ENCODE peak calls at places on chromosomes 6 and 20, in five cellular contexts. A is HCT116, B is sigmoid colon, M is spleen, P is H1. T is an unnamed sample.

GRCh38 chr6:29201966-29202365 is 31.3 kb downstream of the OR2J2 start:
- DNase-seq in B (no peak), P (no peak), M (no peak), A (no peak), T (no peak)

GRCh38 chr6:153312633-153313032 is 181.6 kb upstream of the RGS17 start:
- DNase-seq in B (no peak), M (no peak), P (peak), A (peak), T (peak)

GRCh38 chr6:36197739-36198221 is 1.2 kb downstream of the BRPF3 start:
- DNase-seq in P (no peak), M (peak), B (no peak), A (no peak), T (no peak)

GRCh38 chr6:131197716-131198115 is 62.4 kb downstream of the AKAP7 start:
- DNase-seq in A (no peak), B (no peak), P (no peak), M (peak), T (no peak)

GRCh38 chr20:1391640-1392442 is 1.0 kb downstream of the FKBP1A start:
- DNase-seq in P (no peak), A (no peak), M (peak), B (no peak), T (no peak)

GRCh38 chr6:36028887-36029324 is 1.3 kb downstream of the MAPK14 start:
- DNase-seq in M (peak), P (no peak), B (peak), A (no peak), T (peak)

GRCh38 chr20:24034820-24035219 is 46.2 kb upstream of the GGTLC1 start:
- DNase-seq in B (no peak), A (no peak), M (no peak), P (no peak), T (no peak)

GRCh38 chr20:53748821-53749402 is 155.3 kb upstream of the ZNF217 start:
- DNase-seq in P (no peak), M (no peak), B (no peak), A (no peak), T (no peak)

GRCh38 chr6:95094751-95095150 is 482.6 kb upstream of the MANEA start:
- DNase-seq in A (peak), M (no peak), B (no peak), P (no peak), T (peak)

GRCh38 chr6:20564269-20564668 is 30.0 kb downstream of the CDKAL1 start:
- DNase-seq in M (no peak), P (no peak), B (no peak), A (peak), T (no peak)

GRCh38 chr6:42702200-42702599 is 20.2 kb downstream of the PRPH2 start:
- DNase-seq in B (no peak), P (no peak), M (no peak), A (peak), T (no peak)

GRCh38 chr20:62063981-62064787 is 1.5 kb downstream of the TAF4 start:
- DNase-seq in A (no peak), P (no peak), M (peak), B (no peak), T (no peak)

GRCh38 chr6:133587841-133588240 is 301.1 kb upstream of the TCF21 start:
- DNase-seq in P (no peak), A (no peak), M (no peak), B (no peak), T (no peak)

GRCh38 chr6:156980515-156980914 is 203.3 kb downstream of the ARID1B start:
- DNase-seq in B (no peak), P (no peak), A (no peak), M (no peak), T (no peak)

GRCh38 chr20:51500311-51500710 is 42.2 kb downstream of the NFATC2 start:
- DNase-seq in A (no peak), M (peak), B (no peak), P (no peak), T (no peak)

GRCh38 chr6:125658759-125659431 is 90.5 kb upstream of the HEY2 start:
- DNase-seq in M (no peak), A (no peak), B (no peak), P (no peak), T (no peak)

GRCh38 chr20:48656661-48657211 is 171.1 kb downstream of the PREX1 start:
- DNase-seq in B (no peak), P (peak), A (peak), M (peak), T (no peak)

GRCh38 chr6:27133281-27134227 is 113.9 kb upstream of the PRSS16 start:
- DNase-seq in A (peak), B (peak), P (peak), M (peak), T (peak)

GRCh38 chr6:81204741-81205140 is 547.7 kb downstream of the TENT5A start:
- DNase-seq in M (no peak), A (peak), B (no peak), P (no peak), T (no peak)

GRCh38 chr6:149317656-149318571 is at the start of gene TAB2:
- DNase-seq in M (peak), B (peak), P (peak), A (no peak), T (no peak)

GRCh38 chr20:43893930-43894329 is 20.7 kb upstream of the TOX2 start:
- DNase-seq in M (no peak), B (no peak), A (no peak), P (no peak), T (no peak)

GRCh38 chr6:27532820-27533538 is 60.1 kb upstream of the ZNF184 start:
- DNase-seq in P (no peak), B (no peak), M (no peak), A (peak), T (peak)

GRCh38 chr20:2114106-2114505 is 12.5 kb downstream of the STK35 start:
- DNase-seq in M (no peak), B (no peak), P (no peak), A (no peak), T (no peak)

GRCh38 chr20:32443386-32443974 is 85.3 kb downstream of the ASXL1 start:
- DNase-seq in A (no peak), B (peak), M (no peak), P (no peak), T (no peak)

GRCh38 chr6:56862415-56863175 is 92.3 kb upstream of the BEND6 start:
- DNase-seq in B (no peak), A (no peak), M (no peak), P (no peak), T (no peak)

GRCh38 chr20:45275327-45275726 is 21.0 kb upstream of the SLPI start:
- DNase-seq in A (no peak), P (no peak), B (no peak), M (no peak), T (no peak)

GRCh38 chr6:138601128-138601527 is 101.8 kb upstream of the NHSL1 start:
- DNase-seq in B (no peak), A (no peak), M (no peak), P (no peak), T (no peak)

GRCh38 chr6:24918641-24919403 is 16.9 kb downstream of the RIPOR2 start:
- DNase-seq in B (no peak), M (no peak), A (no peak), P (no peak), T (no peak)

GRCh38 chr6:30647039-30647801 is at the start of gene C6orf136:
- DNase-seq in M (peak), A (peak), P (peak), B (peak), T (no peak)

GRCh38 chr6:119535332-119535731 is 185.8 kb upstream of the MAN1A1 start:
- DNase-seq in M (no peak), P (no peak), B (no peak), A (no peak), T (no peak)

GRCh38 chr6:28353981-28354676 is 4.4 kb downstream of the ZKSCAN3 start:
- DNase-seq in A (peak), P (no peak), M (no peak), B (peak), T (peak)

GRCh38 chr20:25318471-25319240 is 70.8 kb downstream of the PYGB start:
- DNase-seq in P (no peak), M (peak), A (no peak), B (peak), T (no peak)

GRCh38 chr6:6916598-6916997 is 191.2 kb upstream of the RREB1 start:
- DNase-seq in A (no peak), M (no peak), B (no peak), P (no peak), T (no peak)

GRCh38 chr6:6918216-6918983 is 189.4 kb upstream of the RREB1 start:
- DNase-seq in P (no peak), M (no peak), A (peak), B (no peak), T (no peak)

GRCh38 chr6:6913346-6913745 is 194.4 kb upstream of the RREB1 start:
- DNase-seq in B (no peak), M (no peak), A (no peak), P (no peak), T (no peak)

GRCh38 chr6:6915219-6915618 is 192.5 kb upstream of the RREB1 start:
- DNase-seq in A (no peak), B (no peak), M (no peak), P (no peak), T (no peak)

GRCh38 chr6:6915813-6916547 is 191.8 kb upstream of the RREB1 start:
- DNase-seq in B (peak), M (no peak), A (no peak), P (no peak), T (no peak)
- TF ChIP-seq POLR2AphosphoS5 in B (no peak), M (no peak), A (no peak), P (no peak), T (no peak)

DNA sequence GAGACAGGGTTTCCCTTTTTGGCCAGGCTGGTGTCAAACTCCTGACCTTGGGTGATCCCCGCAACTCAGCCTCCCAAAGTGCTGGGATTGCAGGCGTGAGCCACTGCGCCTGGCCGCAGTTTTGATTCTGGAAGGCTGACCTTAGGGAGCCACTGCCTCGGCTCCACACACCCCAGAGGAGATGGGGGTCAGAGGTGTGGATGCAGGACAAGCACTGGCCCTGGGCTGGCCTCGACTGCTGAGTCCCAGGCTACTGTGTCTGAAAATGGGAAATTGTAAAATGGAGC is 1.5 kb downstream of the ZBP1 start:
- DNase-seq in A (no peak), B (no peak), P (peak), M (no peak), T (no peak)
- H3K4me3 ChIP-seq in A (no peak), B (no peak), P (no peak), M (peak), T (no peak)

GRCh38 chr6:52517502-52518278 is 59.2 kb downstream of the TRAM2 start:
- DNase-seq in A (peak), P (peak), B (peak), M (no peak), T (peak)
- TF ChIP-seq POLR2AphosphoS5 in A (peak), P (no peak), B (peak), M (peak), T (peak)

GRCh38 chr6:68632620-68633195 is 2.4 kb upstream of the ADGRB3 start:
- DNase-seq in B (no peak), P (no peak), M (no peak), A (no peak), T (no peak)

GRCh38 chr6:68635412-68635705 is 277 bp downstream of the ADGRB3 start:
- DNase-seq in A (no peak), M (no peak), B (no peak), P (no peak), T (no peak)

GRCh38 chr6:68635706-68636513 is 828 bp downstream of the ADGRB3 start:
- DNase-seq in M (no peak), A (no peak), P (peak), B (peak), T (no peak)

GRCh38 chr6:68633654-68634502 is 1.2 kb upstream of the ADGRB3 start:
- DNase-seq in B (no peak), M (no peak), A (no peak), P (no peak), T (no peak)

GRCh38 chr6:68634503-68635411 is at the start of gene ADGRB3:
- DNase-seq in M (peak), A (no peak), P (peak), B (peak), T (no peak)
- H3K4me3 ChIP-seq in M (peak), A (no peak), P (peak), B (peak), T (peak)

DNA sequence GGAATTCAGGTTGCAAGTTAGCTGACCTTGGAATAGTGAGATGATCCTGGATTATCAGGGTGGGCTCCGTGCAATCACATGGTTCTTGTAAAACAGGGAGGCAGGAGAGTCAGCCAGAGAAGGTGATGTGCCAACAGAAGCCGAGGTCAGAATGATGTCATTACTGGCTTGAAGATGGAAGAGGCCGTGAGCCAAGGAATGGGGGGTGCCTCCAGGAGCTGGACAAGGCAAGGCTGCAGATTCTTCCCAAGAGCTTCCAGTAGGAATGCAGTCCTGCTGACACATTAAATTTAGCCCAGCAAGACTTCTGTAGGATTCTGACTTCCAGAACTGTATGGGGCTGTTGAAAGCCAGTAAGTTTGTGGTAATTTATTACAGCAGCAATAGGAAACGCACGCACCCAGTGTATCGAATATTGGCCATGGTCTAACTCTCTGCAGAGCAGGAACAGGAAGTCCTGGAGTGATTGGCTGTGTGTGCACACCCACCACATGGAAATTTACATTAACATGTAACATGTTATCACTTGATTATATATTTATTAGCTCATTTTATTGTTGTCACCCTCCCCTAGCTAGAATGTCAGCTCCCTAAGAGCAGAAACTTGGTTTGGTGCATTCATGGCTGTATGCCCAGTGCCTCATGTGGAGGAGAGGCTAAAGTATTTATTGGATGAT is 19.1 kb downstream of the SLC24A3 start:
- DNase-seq in P (no peak), A (no peak), B (peak), M (no peak), T (no peak)
- TF ChIP-seq POLR2AphosphoS5 in P (no peak), A (no peak), B (no peak), M (no peak), T (no peak)